ENCODE peak calls at places on chromosomes 16 and 17, in five cellular contexts. One of them, this sample, is unnamed.

GRCh38 chr16:50169555-50170096 is 16.5 kb downstream of the TENT4B start:
- DNase-seq in pons: no peak
- DNase-seq in colonic mucosa: no peak
- DNase-seq in activated CD4-positive, alpha-beta T cell treated with anti-CD3 and anti-CD28 coated beads for 36 hours: no peak
- DNase-seq in DMS153: no peak
- DNase-seq in this sample: no peak

GRCh38 chr17:74126179-74126900 is 77.1 kb upstream of the RPL38 start:
- DNase-seq in DMS153: no peak
- DNase-seq in colonic mucosa: peak
- DNase-seq in activated CD4-positive, alpha-beta T cell treated with anti-CD3 and anti-CD28 coated beads for 36 hours: no peak
- DNase-seq in pons: no peak
- DNase-seq in this sample: peak

GRCh38 chr16:66335704-66336329 is 30.7 kb upstream of the CDH5 start:
- DNase-seq in DMS153: peak
- DNase-seq in colonic mucosa: no peak
- DNase-seq in activated CD4-positive, alpha-beta T cell treated with anti-CD3 and anti-CD28 coated beads for 36 hours: no peak
- DNase-seq in pons: peak
- DNase-seq in this sample: no peak

GRCh38 chr16:84416407-84417321 is 48.3 kb downstream of the ATP2C2 start:
- DNase-seq in activated CD4-positive, alpha-beta T cell treated with anti-CD3 and anti-CD28 coated beads for 36 hours: no peak
- DNase-seq in colonic mucosa: no peak
- DNase-seq in DMS153: no peak
- DNase-seq in pons: no peak
- DNase-seq in this sample: no peak

GRCh38 chr17:39863918-39864746 is at the start of gene IKZF3:
- DNase-seq in pons: no peak
- DNase-seq in colonic mucosa: peak
- DNase-seq in activated CD4-positive, alpha-beta T cell treated with anti-CD3 and anti-CD28 coated beads for 36 hours: peak
- DNase-seq in DMS153: peak
- DNase-seq in this sample: peak

GRCh38 chr16:81564368-81565060 is 119.9 kb downstream of the CMIP start:
- DNase-seq in activated CD4-positive, alpha-beta T cell treated with anti-CD3 and anti-CD28 coated beads for 36 hours: no peak
- DNase-seq in colonic mucosa: no peak
- DNase-seq in pons: peak
- DNase-seq in DMS153: no peak
- DNase-seq in this sample: no peak

GRCh38 chr16:72025404-72026114 is 17.0 kb downstream of the DHODH start:
- DNase-seq in pons: peak
- DNase-seq in colonic mucosa: no peak
- DNase-seq in activated CD4-positive, alpha-beta T cell treated with anti-CD3 and anti-CD28 coated beads for 36 hours: no peak
- DNase-seq in DMS153: no peak
- DNase-seq in this sample: no peak

GRCh38 chr17:74325743-74326379 is at the start of gene KIF19:
- DNase-seq in pons: peak
- DNase-seq in DMS153: no peak
- DNase-seq in colonic mucosa: peak
- DNase-seq in activated CD4-positive, alpha-beta T cell treated with anti-CD3 and anti-CD28 coated beads for 36 hours: peak
- DNase-seq in this sample: peak

GRCh38 chr16:82651921-82652601 is 25.3 kb downstream of the CDH13 start:
- DNase-seq in DMS153: no peak
- DNase-seq in pons: peak
- DNase-seq in activated CD4-positive, alpha-beta T cell treated with anti-CD3 and anti-CD28 coated beads for 36 hours: peak
- DNase-seq in colonic mucosa: no peak
- DNase-seq in this sample: no peak

GRCh38 chr17:78132086-78132676 is 1.6 kb downstream of the TMC8 start:
- DNase-seq in pons: no peak
- DNase-seq in activated CD4-positive, alpha-beta T cell treated with anti-CD3 and anti-CD28 coated beads for 36 hours: peak
- DNase-seq in colonic mucosa: peak
- DNase-seq in DMS153: peak
- DNase-seq in this sample: peak

GRCh38 chr17:50955667-50956120 is 89.5 kb upstream of the TOB1 start:
- DNase-seq in activated CD4-positive, alpha-beta T cell treated with anti-CD3 and anti-CD28 coated beads for 36 hours: no peak
- DNase-seq in colonic mucosa: no peak
- DNase-seq in DMS153: no peak
- DNase-seq in pons: no peak
- DNase-seq in this sample: no peak

GRCh38 chr16:58515871-58516767 is 802 bp downstream of the SETD6 start:
- DNase-seq in activated CD4-positive, alpha-beta T cell treated with anti-CD3 and anti-CD28 coated beads for 36 hours: peak
- DNase-seq in colonic mucosa: peak
- DNase-seq in pons: no peak
- DNase-seq in DMS153: no peak
- DNase-seq in this sample: peak